ENCODE peak calls at places on chromosomes 11 and 22, in four cellular contexts. V is Caco-2, F is psoas muscle, A is epithelial cell of esophagus. H is an unnamed sample.
A peak's percentile ranks its signal among the peaks of the same experiment; 100 is the strongest.

GRCh38 chr11:623999-624704 is 603 bp downstream of the CDHR5 start:
- DNase-seq in V (peak; percentile 49), F (peak; percentile 42), A (peak; percentile 62), H (peak; percentile 59)

GRCh38 chr11:5252280-5253265 is 2.0 kb downstream of the HBG2 start:
- DNase-seq in V (no peak), F (no peak), A (no peak), H (no peak)

GRCh38 chr11:19187101-19187500 is 14.7 kb downstream of the CSRP3 start:
- DNase-seq in V (no peak), F (no peak), A (peak; percentile 26), H (peak; percentile 19)

GRCh38 chr11:69362315-69362714 is 68.4 kb downstream of the MYEOV start:
- DNase-seq in V (no peak), F (no peak), A (no peak), H (no peak)

GRCh38 chr22:45225732-45226560 is 14.7 kb downstream of the KIAA0930 start:
- DNase-seq in V (no peak), F (peak; percentile 74), A (peak; percentile 88), H (peak; percentile 75)

GRCh38 chr11:69035959-69036340 is 12.8 kb upstream of the TPCN2 start:
- DNase-seq in V (no peak), F (peak; percentile 70), A (no peak), H (peak; percentile 28)

GRCh38 chr11:75431533-75432525 is 1.2 kb downstream of the KLHL35 start:
- DNase-seq in V (no peak), F (peak; percentile 53), A (peak; percentile 48), H (no peak)

GRCh38 chr22:49199224-49199623 is 628.4 kb downstream of the BRD1 start:
- DNase-seq in V (no peak), F (no peak), A (no peak), H (no peak)

GRCh38 chr11:40338739-40339138 is 1120.7 kb downstream of the LRRC4C start:
- DNase-seq in V (no peak), F (no peak), A (peak; percentile 76), H (peak; percentile 43)

GRCh38 chr22:39534591-39535301 is 2.2 kb upstream of the RPS19BP1 start:
- DNase-seq in V (peak; percentile 89), F (peak; percentile 90), A (peak; percentile 65), H (peak; percentile 86)

GRCh38 chr22:39535302-39535805 is 2.8 kb upstream of the RPS19BP1 start:
- DNase-seq in V (no peak), F (peak; percentile 54), A (no peak), H (no peak)

GRCh38 chr22:39532215-39533071 is at the start of gene RPS19BP1:
- DNase-seq in V (peak; percentile 99), F (peak; percentile 100), A (peak; percentile 100), H (peak; percentile 100)

GRCh38 chr22:39535831-39536449 is 3.4 kb upstream of the RPS19BP1 start:
- DNase-seq in V (no peak), F (peak; percentile 37), A (no peak), H (no peak)

DNA sequence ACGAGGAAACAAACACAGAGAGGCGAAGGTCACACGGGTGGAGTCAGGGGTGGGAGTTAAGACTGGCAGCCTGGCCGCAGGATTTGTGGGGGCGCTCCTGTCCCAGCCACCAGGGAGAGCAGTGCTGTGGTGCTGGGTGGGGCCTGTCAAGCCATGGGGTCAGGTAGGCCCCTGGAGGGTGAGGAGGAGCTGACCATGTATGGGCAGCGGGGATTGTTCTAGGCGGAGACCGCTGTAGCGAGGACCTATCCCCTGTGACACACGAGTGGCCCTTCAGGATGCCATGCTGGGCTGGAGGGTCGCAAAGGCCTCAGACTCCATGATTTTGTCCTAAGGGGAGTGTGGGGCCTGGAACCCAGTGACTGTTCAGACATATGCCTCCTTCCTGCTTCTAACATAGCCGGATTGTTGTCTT is 1.6 kb upstream of the RPS19BP1 start:
- DNase-seq in V (no peak), F (peak; percentile 51), A (no peak), H (no peak)
- H3K4me3 ChIP-seq in V (no peak overlapping the region), F (no peak overlapping the region), A (no peak overlapping the region), H (no peak overlapping the region)

GRCh38 chr11:78694152-78694551 is 119.5 kb upstream of the NARS2 start:
- DNase-seq in V (no peak), F (no peak), A (no peak), H (no peak)

GRCh38 chr11:78689558-78690153 is 115.0 kb upstream of the NARS2 start:
- DNase-seq in V (no peak), F (no peak), A (no peak), H (no peak)

GRCh38 chr11:78691215-78691614 is 116.6 kb upstream of the NARS2 start:
- DNase-seq in V (no peak), F (no peak), A (no peak), H (no peak)

GRCh38 chr11:78688460-78688859 is 113.8 kb upstream of the NARS2 start:
- DNase-seq in V (peak; percentile 36), F (no peak), A (peak; percentile 75), H (no peak)

GRCh38 chr11:78690588-78690987 is 115.9 kb upstream of the NARS2 start:
- DNase-seq in V (no peak), F (no peak), A (peak; percentile 27), H (peak; percentile 13)
- TF ChIP-seq CTCF in V (no peak), F (no peak), A (no peak), H (no peak)

DNA sequence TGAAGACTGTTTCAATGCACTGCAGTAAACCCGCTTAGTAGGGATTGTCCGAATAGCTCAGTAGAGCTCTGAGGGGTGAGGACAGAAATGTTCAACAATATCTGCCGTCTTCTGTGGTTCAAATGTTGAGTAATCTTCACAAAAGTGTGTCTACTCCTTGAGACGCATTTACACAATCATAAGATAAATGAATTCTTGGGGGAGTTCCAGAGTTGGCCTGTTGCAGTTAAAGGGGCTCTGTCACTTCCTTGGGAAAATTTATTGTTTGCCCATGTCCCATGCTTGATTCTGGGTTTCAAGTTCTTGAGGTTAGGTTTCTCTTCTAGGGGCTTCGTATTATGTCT is 614 bp downstream of the ANO3 start:
- DNase-seq in V (no peak), F (no peak), A (no peak), H (no peak)
- H3K4me3 ChIP-seq in V (no peak overlapping the region), F (no peak overlapping the region), A (no peak overlapping the region), H (no peak overlapping the region)

DNA sequence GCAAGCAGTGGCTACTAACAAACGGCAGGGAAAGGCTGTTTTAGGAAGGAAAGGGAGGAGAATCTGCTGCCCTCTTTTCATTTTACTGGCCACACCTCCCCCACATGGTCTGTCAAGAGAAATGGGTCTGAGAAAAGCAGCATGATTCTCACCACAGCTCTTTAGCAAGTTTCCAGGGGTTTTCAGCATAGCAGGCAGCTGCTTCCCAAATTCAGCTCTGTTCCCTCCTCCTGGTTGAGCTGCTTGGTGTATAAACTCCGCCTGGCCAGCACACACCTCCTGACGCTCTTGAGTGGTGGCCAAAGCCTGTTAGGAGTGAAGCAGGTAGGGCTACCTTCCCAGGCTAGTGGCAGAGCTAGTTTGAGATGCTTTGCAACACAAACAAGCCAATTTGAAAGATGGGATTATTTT is 438.5 kb upstream of the CCDC90B start:
- DNase-seq in V (peak; percentile 76), F (no peak), A (peak; percentile 36), H (peak; percentile 5)
- TF ChIP-seq CTCF in V (no peak), F (no peak), A (no peak), H (no peak)

H was measured in foreskin fibroblast.